ENCODE peak calls at places on chromosomes 4 and X, in six cellular contexts. J, G, I, A, D and S are unnamed samples. For H3K4me1 and H3K9me3, the result is how much of the 10 kb centered on the place peaks cover.

GRCh38 chr4:185573651-185574199 is 38.4 kb upstream of the PDLIM3 start:
- DNase-seq in J (peak), G (no peak), I (no peak), A (no peak), D (peak), S (no peak)

GRCh38 chrX:74178536-74178935 is 125.4 kb upstream of the ZCCHC13 start:
- DNase-seq in J (peak), G (no peak), I (no peak), A (no peak), D (no peak), S (no peak)

GRCh38 chr4:90476586-90476985 is 349.4 kb downstream of the CCSER1 start:
- DNase-seq in J (no peak), G (no peak), I (no peak), A (no peak), D (no peak), S (no peak)

GRCh38 chrX:137427813-137428212 is 138.1 kb upstream of the ZIC3 start:
- DNase-seq in J (no peak), G (no peak), I (no peak), A (no peak), D (no peak), S (no peak)

GRCh38 chr4:41134581-41134980 is 79.8 kb downstream of the APBB2 start:
- DNase-seq in J (no peak), G (no peak), I (no peak), A (no peak), D (no peak), S (no peak)

GRCh38 chr4:185565696-185566095 is 30.4 kb upstream of the PDLIM3 start:
- DNase-seq in J (no peak), G (no peak), I (no peak), A (no peak), D (no peak), S (no peak)

GRCh38 chr4:75844151-75844662 is 58.0 kb downstream of the PPEF2 start:
- DNase-seq in J (no peak), G (no peak), I (no peak), A (no peak), D (peak), S (peak)

GRCh38 chrX:1400731-1401471 is 9.0 kb upstream of the SLC25A6 start:
- DNase-seq in J (peak), G (peak), I (no peak), A (no peak), D (no peak), S (peak)

GRCh38 chr4:86223472-86223871 is 136.4 kb downstream of the MAPK10 start:
- DNase-seq in J (peak), G (no peak), I (no peak), A (no peak), D (peak), S (no peak)

GRCh38 chr4:32661229-32661628 is 1941.1 kb downstream of the PCDH7 start:
- DNase-seq in J (no peak), G (no peak), I (no peak), A (no peak), D (no peak), S (no peak)

GRCh38 chr4:97317691-97318090 is 825.6 kb downstream of the STPG2 start:
- DNase-seq in J (no peak), G (no peak), I (no peak), A (no peak), D (no peak), S (peak)

GRCh38 chr4:173752610-173753009 is 222.6 kb upstream of the HAND2 start:
- DNase-seq in J (peak), G (no peak), I (peak), A (no peak), D (peak), S (peak)

GRCh38 chr4:55906999-55907398 is 41.7 kb upstream of the CEP135 start:
- DNase-seq in J (no peak), G (no peak), I (no peak), A (no peak), D (peak), S (no peak)

GRCh38 chrX:24398766-24399165 is 38.3 kb downstream of the SUPT20HL1 start:
- DNase-seq in J (no peak), G (no peak), I (no peak), A (no peak), D (no peak), S (no peak)

GRCh38 chrX:130775849-130776248 is 127.2 kb downstream of the ENOX2 start:
- DNase-seq in J (no peak), G (no peak), I (no peak), A (no peak), D (no peak), S (no peak)

GRCh38 chrX:72100051-72100755 is 31.5 kb downstream of the RTL5 start:
- DNase-seq in J (no peak), G (no peak), I (no peak), A (peak), D (no peak), S (no peak)

GRCh38 chr4:155342142-155342541 is 34.6 kb downstream of the MAP9 start:
- DNase-seq in J (no peak), G (no peak), I (no peak), A (no peak), D (peak), S (no peak)

GRCh38 chrX:40845331-40845911 is 110.1 kb upstream of the MED14 start:
- DNase-seq in J (peak), G (no peak), I (no peak), A (no peak), D (peak), S (no peak)

GRCh38 chr4:182756161-182756690 is 161.0 kb downstream of the DCTD start:
- DNase-seq in J (no peak), G (no peak), I (no peak), A (no peak), D (no peak), S (no peak)
- H3K4me1 ChIP-seq in J (under half), G (under half), I (under half), A (under half), D (under half), S (under half)

GRCh38 chr4:18813055-18813454 is 791.5 kb upstream of the LCORL start:
- DNase-seq in J (no peak), G (no peak), I (no peak), A (no peak), D (no peak), S (no peak)

GRCh38 chr4:18813771-18814170 is 792.2 kb upstream of the LCORL start:
- DNase-seq in J (no peak), G (no peak), I (no peak), A (no peak), D (no peak), S (no peak)

GRCh38 chr4:18815081-18815778 is 793.7 kb upstream of the LCORL start:
- DNase-seq in J (no peak), G (no peak), I (no peak), A (no peak), D (no peak), S (no peak)

GRCh38 chr4:18815779-18816173 is 794.2 kb upstream of the LCORL start:
- DNase-seq in J (no peak), G (no peak), I (no peak), A (no peak), D (no peak), S (no peak)

GRCh38 chr4:18816228-18816891 is 794.8 kb upstream of the LCORL start:
- DNase-seq in J (no peak), G (no peak), I (no peak), A (no peak), D (no peak), S (no peak)
- H3K9me3 ChIP-seq in J (under half), G (under half), I (under half), A (under half), D (under half), S (under half)

DNA sequence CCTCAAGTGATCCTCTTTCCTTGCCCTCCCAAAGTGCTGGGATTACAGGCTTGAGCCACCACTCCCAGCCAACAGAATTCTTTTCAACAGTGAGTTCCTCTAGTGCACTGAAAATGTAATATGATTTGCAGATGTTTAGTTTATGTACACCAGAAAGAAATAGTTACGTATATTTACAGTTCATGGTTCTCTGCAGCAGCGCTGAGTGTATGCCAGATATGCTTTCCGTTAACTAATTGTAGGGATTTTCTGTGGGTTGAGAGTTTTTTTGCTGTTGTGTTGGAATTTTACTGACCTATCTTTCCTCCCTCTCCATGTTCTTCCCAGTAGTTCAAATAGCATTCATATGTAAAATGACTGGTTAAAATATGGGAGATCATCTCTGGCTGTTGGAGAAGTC is 44.0 kb downstream of the GAB1 start:
- DNase-seq in J (no peak), G (no peak), I (no peak), A (no peak), D (peak), S (no peak)
- H3K4me1 ChIP-seq in J (under half), G (under half), I (under half), A (under half), D (under half), S (under half)

DNA sequence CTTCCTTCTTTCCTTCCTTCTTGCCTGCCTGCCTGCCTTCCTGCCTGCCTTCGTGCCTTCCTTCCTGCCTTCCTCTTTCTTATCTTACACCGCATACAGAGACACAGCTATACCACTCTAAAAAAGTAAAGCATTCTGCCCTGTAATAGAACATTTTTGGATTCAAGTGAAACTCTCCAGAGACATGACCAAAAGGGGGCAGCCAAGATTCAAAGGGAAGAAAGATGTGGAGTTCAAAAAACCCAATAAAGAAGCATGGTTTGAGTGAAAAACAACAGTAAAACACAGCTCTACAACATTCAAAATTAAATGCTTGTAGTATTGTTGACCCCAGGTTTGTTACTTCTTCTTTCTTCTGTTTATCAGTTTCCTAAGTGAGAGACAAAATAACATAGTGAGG is 914.9 kb upstream of the PCDH7 start:
- DNase-seq in J (no peak), G (no peak), I (no peak), A (no peak), D (peak), S (no peak)
- H3K9me3 ChIP-seq in J (under half), G (under half), I (under half), A (under half), D (under half), S (under half)

GRCh38 chr4:105900541-105900940 is 5.3 kb downstream of the NPNT start:
- DNase-seq in J (no peak), G (no peak), I (no peak), A (no peak), D (no peak), S (no peak)
- H3K4me1 ChIP-seq in J (under half), G (under half), I (under half), A (under half), D (under half), S (under half)

DNA sequence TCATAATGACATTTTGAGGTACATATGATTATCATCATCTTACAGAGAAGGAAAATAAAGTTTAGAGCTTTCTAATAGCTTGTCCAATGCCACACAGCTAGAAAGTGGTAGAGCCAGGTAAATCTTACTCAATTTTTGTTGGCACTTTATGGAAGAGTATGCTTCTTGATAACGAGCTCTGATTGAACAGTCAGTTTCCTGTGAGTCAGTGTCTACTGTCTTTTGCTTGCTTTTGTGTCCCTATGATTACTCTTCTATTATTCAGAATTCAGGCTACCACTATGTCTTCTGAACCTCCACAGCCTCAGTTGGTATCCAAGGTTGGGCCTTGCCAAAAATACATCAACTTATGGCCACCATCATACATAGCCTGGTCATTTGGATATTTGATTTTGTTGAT is 2.6 kb downstream of the FAAH2 start:
- DNase-seq in J (no peak), G (no peak), I (no peak), A (no peak), D (no peak), S (no peak)
- H3K9me3 ChIP-seq in J (under half), G (under half), I (under half), A (under half), D (under half), S (under half)

GRCh38 chr4:5747746-5748365 is 36.9 kb downstream of the EVC start:
- DNase-seq in J (no peak), G (no peak), I (no peak), A (no peak), D (peak), S (no peak)
- H3K4me1 ChIP-seq in J (under half), G (under half), I (under half), A (under half), D (under half), S (under half)

DNA sequence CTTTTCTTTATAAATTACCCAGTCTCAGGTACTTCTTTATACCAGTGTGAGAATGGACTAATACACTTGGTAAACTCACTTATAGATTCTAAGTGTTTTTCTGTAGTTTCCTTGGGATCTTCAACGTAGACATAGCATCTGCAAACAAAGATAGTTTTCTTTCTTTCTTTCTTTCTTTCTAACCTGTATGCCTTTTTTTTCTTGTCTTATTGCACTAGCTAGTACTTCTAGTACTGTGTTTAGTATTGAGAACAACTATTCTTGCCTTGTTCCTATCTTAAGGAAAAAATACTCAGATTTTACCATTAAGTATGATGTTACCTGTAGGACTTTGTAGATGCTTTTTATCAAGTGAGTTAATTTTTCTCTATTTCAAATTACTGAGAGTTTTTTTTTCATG is 102.2 kb downstream of the EDA start:
- DNase-seq in J (no peak), G (no peak), I (no peak), A (no peak), D (no peak), S (no peak)
- H3K9me3 ChIP-seq in J (under half), G (under half), I (under half), A (under half), D (under half), S (under half)

GRCh38 chrX:71098302-71098701 is 2.7 kb downstream of the FOXO4 start:
- DNase-seq in J (no peak), G (peak), I (peak), A (peak), D (peak), S (peak)
- H3K4me1 ChIP-seq in J (under half), G (under half), I (under half), A (half or more), D (under half), S (under half)

DNA sequence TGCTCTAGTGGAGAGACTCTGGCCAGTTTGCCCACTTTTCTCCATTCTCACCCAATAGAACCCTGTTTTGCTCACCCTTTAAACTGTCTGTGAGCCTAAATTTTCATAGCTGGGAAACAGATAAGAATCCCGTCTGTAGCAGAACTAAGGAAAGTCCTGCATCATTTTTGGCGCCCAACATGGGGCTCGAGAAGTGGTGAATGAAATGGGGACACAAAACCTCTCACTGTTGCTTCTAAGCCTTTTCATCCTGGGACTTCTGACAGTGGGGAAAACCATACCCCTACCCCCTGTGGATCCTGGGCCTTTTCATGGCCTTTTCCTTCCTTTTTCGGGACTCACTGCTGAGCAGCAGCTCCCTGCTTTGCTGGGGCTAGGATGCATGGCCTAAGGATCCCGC is 189.9 kb downstream of the INPP4B start:
- DNase-seq in J (no peak), G (no peak), I (no peak), A (peak), D (no peak), S (no peak)
- H3K9me3 ChIP-seq in J (under half), G (half or more), I (under half), A (under half), D (under half), S (under half)